ENCODE peak calls at places on chromosome 9, in nine cellular contexts. R is WTC11; B is A549; G is astrocyte of the cerebellum; Y is kidney; A is head of caudate nucleus; X is stimulated activated CD4-positive, alpha-beta T cell treated with anti-CD3 and anti-CD28 coated beads, Interleukin-2, amount 100 ng/mL, for 48 hours; D is stimulated activated CD8-positive, alpha-beta memory T cell treated with anti-CD3 and anti-CD28 coated beads, Interleukin-15, amount 100 ng/mL, for 4 hours; S is sigmoid colon. J is an unnamed sample.
A peak's percentile ranks its signal among the peaks of the same experiment; 100 is the strongest.

GRCh38 chr9:2018162-2018643 is 3.1 kb downstream of the SMARCA2 start:
- DNase-seq in R (no peak), B (peak; percentile 10), G (no peak), Y (no peak), A (no peak), X (no peak), D (no peak), S (no peak), J (no peak)

GRCh38 chr9:22244141-22245011 is 202.2 kb upstream of the DMRTA1 start:
- DNase-seq in R (peak; percentile 55), B (peak; percentile 18), G (peak; percentile 44), Y (no peak), A (peak; percentile 24), X (no peak), D (no peak), S (no peak), J (no peak)

GRCh38 chr9:111645806-111646205 is 14.7 kb downstream of the DNAJC25 start:
- DNase-seq in R (no peak), B (no peak), G (no peak), Y (no peak), A (no peak), X (no peak), D (no peak), S (no peak), J (no peak)

GRCh38 chr9:698276-698675 is 143.2 kb upstream of the DMRT1 start:
- DNase-seq in R (no peak), B (no peak), G (no peak), Y (no peak), A (no peak), X (no peak), D (no peak), S (no peak), J (no peak)

GRCh38 chr9:27436234-27436633 is 87.9 kb upstream of the IFNK start:
- DNase-seq in R (no peak), B (no peak), G (no peak), Y (no peak), A (no peak), X (no peak), D (no peak), S (no peak), J (no peak)

GRCh38 chr9:36485647-36486453 is 85.8 kb upstream of the RNF38 start:
- DNase-seq in R (no peak), B (no peak), G (no peak), Y (no peak), A (peak; percentile 33), X (no peak), D (no peak), S (peak; percentile 70), J (no peak)

GRCh38 chr9:72526901-72527800 is 5.7 kb downstream of the TMC1 start:
- DNase-seq in R (peak; percentile 57), B (peak; percentile 75), G (peak; percentile 88), Y (peak; percentile 94), A (peak; percentile 74), X (peak; percentile 53), D (peak; percentile 46), S (peak; percentile 93), J (no peak)

GRCh38 chr9:77770340-77770739 is 122.2 kb upstream of the GNA14 start:
- DNase-seq in R (no peak), B (no peak), G (no peak), Y (no peak), A (peak; percentile 80), X (no peak), D (no peak), S (no peak), J (no peak)

GRCh38 chr9:121756477-121757285 is 105.2 kb downstream of the DAB2IP start:
- DNase-seq in R (no peak), B (no peak), G (no peak), Y (no peak), A (peak; percentile 69), X (no peak), D (no peak), S (no peak), J (no peak)

GRCh38 chr9:116204252-116204882 is 50.8 kb downstream of the PAPPA start:
- DNase-seq in R (no peak), B (no peak), G (no peak), Y (no peak), A (no peak), X (no peak), D (no peak), S (no peak), J (no peak)

GRCh38 chr9:121674952-121675351 is 23.5 kb downstream of the DAB2IP start:
- DNase-seq in R (no peak), B (no peak), G (no peak), Y (peak; percentile 37), A (peak; percentile 46), X (no peak), D (no peak), S (no peak), J (no peak)